ENCODE peak calls at places on chromosomes 11 and 22, in eight cellular contexts. One of them, this sample, is unnamed.

GRCh38 chr11:18721576-18722292 is 4.3 kb downstream of the IGSF22 start:
- DNase-seq in EH: peak
- DNase-seq in posterior cingulate gyrus: no peak
- DNase-seq in SW480: peak
- DNase-seq in RWPE1: peak
- DNase-seq in GM12865: peak
- DNase-seq in AG04450: no peak
- DNase-seq in PC-3: peak
- DNase-seq in this sample: peak

GRCh38 chr11:57031541-57031940 is 42.8 kb downstream of the OR5AK2 start:
- DNase-seq in posterior cingulate gyrus: no peak
- DNase-seq in PC-3: no peak
- DNase-seq in EH: no peak
- DNase-seq in GM12865: no peak
- DNase-seq in RWPE1: no peak
- DNase-seq in SW480: no peak
- DNase-seq in AG04450: no peak
- DNase-seq in this sample: no peak

GRCh38 chr11:6238902-6239301 is at the start of gene CNGA4:
- DNase-seq in EH: no peak
- DNase-seq in AG04450: no peak
- DNase-seq in PC-3: no peak
- DNase-seq in posterior cingulate gyrus: no peak
- DNase-seq in GM12865: no peak
- DNase-seq in RWPE1: no peak
- DNase-seq in SW480: no peak
- DNase-seq in this sample: no peak

GRCh38 chr11:61075891-61076290 is 26.4 kb upstream of the CD5 start:
- DNase-seq in GM12865: no peak
- DNase-seq in PC-3: peak
- DNase-seq in AG04450: no peak
- DNase-seq in SW480: peak
- DNase-seq in EH: peak
- DNase-seq in RWPE1: peak
- DNase-seq in posterior cingulate gyrus: no peak
- DNase-seq in this sample: peak

GRCh38 chr11:124101722-124102121 is 13.5 kb upstream of the VWA5A start:
- DNase-seq in RWPE1: no peak
- DNase-seq in PC-3: no peak
- DNase-seq in EH: no peak
- DNase-seq in posterior cingulate gyrus: no peak
- DNase-seq in SW480: no peak
- DNase-seq in AG04450: no peak
- DNase-seq in GM12865: no peak
- DNase-seq in this sample: no peak

GRCh38 chr22:36510384-36510783 is 3.5 kb upstream of the FOXRED2 start:
- DNase-seq in posterior cingulate gyrus: peak
- DNase-seq in PC-3: no peak
- DNase-seq in RWPE1: no peak
- DNase-seq in EH: no peak
- DNase-seq in SW480: no peak
- DNase-seq in AG04450: no peak
- DNase-seq in GM12865: no peak
- DNase-seq in this sample: no peak

GRCh38 chr22:44975444-44976262 is 34.2 kb downstream of the PHF21B start:
- DNase-seq in posterior cingulate gyrus: peak
- DNase-seq in RWPE1: peak
- DNase-seq in EH: peak
- DNase-seq in PC-3: peak
- DNase-seq in AG04450: peak
- DNase-seq in GM12865: peak
- DNase-seq in SW480: peak
- DNase-seq in this sample: peak

GRCh38 chr22:46661221-46661851 is 41.1 kb downstream of the GRAMD4 start:
- DNase-seq in GM12865: no peak
- DNase-seq in RWPE1: peak
- DNase-seq in PC-3: peak
- DNase-seq in EH: peak
- DNase-seq in posterior cingulate gyrus: no peak
- DNase-seq in SW480: peak
- DNase-seq in AG04450: no peak
- DNase-seq in this sample: no peak

GRCh38 chr11:108117746-108118371 is 3.5 kb upstream of the ACAT1 start:
- DNase-seq in PC-3: peak
- DNase-seq in AG04450: peak
- DNase-seq in GM12865: peak
- DNase-seq in EH: peak
- DNase-seq in SW480: peak
- DNase-seq in RWPE1: peak
- DNase-seq in posterior cingulate gyrus: no peak
- DNase-seq in this sample: no peak

GRCh38 chr11:111785886-111786412 is 19.8 kb upstream of the PPP2R1B start:
- DNase-seq in EH: no peak
- DNase-seq in PC-3: no peak
- DNase-seq in SW480: no peak
- DNase-seq in GM12865: no peak
- DNase-seq in posterior cingulate gyrus: no peak
- DNase-seq in RWPE1: no peak
- DNase-seq in AG04450: no peak
- DNase-seq in this sample: no peak

GRCh38 chr11:78860720-78861422 is 286.2 kb upstream of the NARS2 start:
- DNase-seq in AG04450: no peak
- DNase-seq in RWPE1: no peak
- DNase-seq in PC-3: peak
- DNase-seq in GM12865: peak
- DNase-seq in EH: peak
- DNase-seq in posterior cingulate gyrus: no peak
- DNase-seq in SW480: no peak
- DNase-seq in this sample: no peak

GRCh38 chr11:14764899-14765527 is 121.4 kb downstream of the PDE3B start:
- DNase-seq in RWPE1: no peak
- DNase-seq in AG04450: no peak
- DNase-seq in posterior cingulate gyrus: no peak
- DNase-seq in EH: peak
- DNase-seq in GM12865: peak
- DNase-seq in SW480: peak
- DNase-seq in PC-3: peak
- DNase-seq in this sample: no peak

GRCh38 chr11:108340958-108341357 is 118.1 kb downstream of the ATM start:
- DNase-seq in PC-3: peak
- DNase-seq in GM12865: no peak
- DNase-seq in AG04450: no peak
- DNase-seq in RWPE1: peak
- DNase-seq in SW480: peak
- DNase-seq in posterior cingulate gyrus: no peak
- DNase-seq in EH: no peak
- DNase-seq in this sample: no peak